ENCODE peak calls at places on chromosomes 16 and 17, in nine cellular contexts. P is A549, V is body of pancreas, L is NB4, S is Peyer's patch, E is HCT116, W is stomach, O is adrenal gland, C is tibial nerve. F is an unnamed sample.

GRCh38 chr17:57458718-57459285 is 202.5 kb downstream of the MSI2 start:
- DNase-seq in P (no peak), V (no peak), L (no peak), S (no peak), E (no peak), W (no peak), O (no peak), C (no peak), F (no peak)

GRCh38 chr17:64598672-64599071 is 63.4 kb downstream of the SMURF2 start:
- DNase-seq in P (no peak), V (no peak), L (no peak), S (no peak), E (no peak), W (no peak), O (no peak), C (no peak), F (no peak)

GRCh38 chr16:70156207-70156978 is 17.2 kb upstream of the CLEC18C start:
- DNase-seq in P (no peak), V (no peak), L (no peak), S (peak; percentile 48), E (no peak), W (no peak), O (peak; percentile 29), C (no peak), F (peak; percentile 12)

GRCh38 chr17:36845916-36846315 is 91.4 kb upstream of the LHX1 start:
- DNase-seq in P (no peak), V (no peak), L (no peak), S (no peak), E (no peak), W (no peak), O (no peak), C (no peak), F (no peak)

GRCh38 chr17:68707032-68707431 is 105.9 kb upstream of the FAM20A start:
- DNase-seq in P (no peak), V (no peak), L (no peak), S (no peak), E (no peak), W (no peak), O (no peak), C (no peak), F (no peak)

GRCh38 chr17:37083461-37083860 is 134.7 kb downstream of the AATF start:
- DNase-seq in P (no peak), V (no peak), L (no peak), S (no peak), E (no peak), W (no peak), O (no peak), C (no peak), F (no peak)

GRCh38 chr17:28347261-28347891 is 10.0 kb downstream of the POLDIP2 start:
- DNase-seq in P (no peak), V (peak; percentile 33), L (no peak), S (peak; percentile 25), E (no peak), W (peak; percentile 50), O (peak; percentile 60), C (no peak), F (no peak)

GRCh38 chr16:76837872-76838271 is 353.1 kb upstream of the MON1B start:
- DNase-seq in P (no peak), V (no peak), L (no peak), S (no peak), E (no peak), W (no peak), O (no peak), C (no peak), F (no peak)

GRCh38 chr16:88007321-88007731 is 56.1 kb downstream of the BANP start:
- DNase-seq in P (no peak), V (no peak), L (no peak), S (no peak), E (no peak), W (peak; percentile 17), O (no peak), C (no peak), F (no peak)

GRCh38 chr17:56771975-56772374 is 61.7 kb downstream of the C17orf67 start:
- DNase-seq in P (no peak), V (no peak), L (no peak), S (no peak), E (no peak), W (no peak), O (no peak), C (no peak), F (no peak)

GRCh38 chr16:10180042-10180770 is 2.0 kb downstream of the GRIN2A start:
- DNase-seq in P (no peak), V (no peak), L (no peak), S (no peak), E (no peak), W (no peak), O (no peak), C (no peak), F (no peak)

DNA sequence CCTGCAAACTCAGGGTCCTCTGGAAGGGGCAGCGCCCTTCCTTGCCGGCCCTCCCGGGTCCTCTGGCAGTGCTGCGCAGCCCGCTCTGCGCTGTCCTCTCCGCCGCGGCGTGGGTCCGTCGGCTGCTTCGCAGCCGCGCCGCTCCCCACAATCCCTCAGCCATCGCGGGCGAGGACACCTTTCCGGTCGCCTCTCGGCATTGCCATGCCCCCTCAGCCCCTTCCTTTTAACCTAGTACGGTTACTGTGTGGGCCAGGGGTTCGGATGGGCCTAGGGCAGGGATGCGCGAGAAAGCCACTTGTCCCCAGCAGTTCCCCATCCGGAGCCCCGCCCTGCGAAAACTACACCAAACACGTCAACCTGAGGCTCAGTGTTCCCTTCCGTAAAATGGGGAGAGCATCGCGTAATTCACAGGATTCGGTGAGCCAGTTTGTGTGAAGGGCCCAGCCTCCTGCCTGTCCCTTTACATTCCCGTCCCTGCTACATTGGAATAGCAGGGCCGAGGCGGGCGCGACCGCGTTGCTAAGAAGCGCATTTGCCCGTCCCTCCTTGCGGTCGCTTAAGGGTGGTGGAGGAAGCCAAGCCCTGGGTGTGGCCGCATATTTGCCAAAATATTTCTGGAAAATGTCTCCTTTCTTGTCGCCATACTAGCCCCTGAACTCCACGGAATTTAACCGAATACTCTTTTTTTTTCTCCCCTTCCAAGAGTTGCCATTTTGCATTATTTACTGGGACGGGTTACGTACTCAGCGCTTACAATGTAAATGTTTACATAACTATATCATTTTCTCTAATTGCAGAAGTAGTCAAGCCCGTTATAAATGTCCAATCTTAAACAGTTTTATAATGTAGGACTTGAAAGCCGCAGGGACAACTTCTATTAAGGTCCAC is 13.2 kb downstream of the COPZ2 start:
- DNase-seq in P (peak; percentile 85), V (peak; percentile 41), L (peak; percentile 63), S (no peak), E (peak; percentile 74), W (peak; percentile 57), O (peak; percentile 46), C (peak; percentile 33), F (peak; percentile 49)
- H3K4me3 ChIP-seq in P (peak overlapping the region; percentile 43), V (no peak overlapping the region), L (peak overlapping the region; percentile 43), S (peak overlapping the region; percentile 56), E (peak overlapping the region; percentile 61), W (peak overlapping the region; percentile 47), O (no peak overlapping the region), C (peak overlapping the region; percentile 56), F (no peak overlapping the region)

DNA sequence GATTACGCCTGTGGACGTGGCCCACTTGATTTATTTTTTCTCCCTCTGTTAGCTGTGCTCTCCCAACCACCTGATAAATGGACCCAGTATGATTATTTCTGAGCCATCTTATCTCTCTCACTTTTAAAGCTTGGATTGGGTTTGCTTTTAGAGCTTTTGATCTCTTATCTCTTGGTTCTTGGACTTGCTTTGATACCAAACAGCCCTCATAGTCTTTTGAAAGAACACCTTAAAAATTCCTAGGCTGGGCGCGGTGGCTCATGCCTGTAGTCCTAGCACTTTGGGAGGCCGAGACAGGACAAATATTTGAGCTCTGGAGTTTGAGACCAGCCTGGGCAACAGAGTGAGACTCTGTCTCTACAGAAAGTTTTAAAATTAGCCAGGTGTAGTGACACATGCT is 25.8 kb downstream of the SMTNL2 start:
- DNase-seq in P (no peak), V (no peak), L (no peak), S (no peak), E (no peak), W (peak; percentile 66), O (no peak), C (no peak), F (no peak)
- TF ChIP-seq POLR2A in P (no peak), V (no peak), L (no peak), S (no peak), E (no peak), W (no peak), O (no peak), C (no peak), F (no peak)

DNA sequence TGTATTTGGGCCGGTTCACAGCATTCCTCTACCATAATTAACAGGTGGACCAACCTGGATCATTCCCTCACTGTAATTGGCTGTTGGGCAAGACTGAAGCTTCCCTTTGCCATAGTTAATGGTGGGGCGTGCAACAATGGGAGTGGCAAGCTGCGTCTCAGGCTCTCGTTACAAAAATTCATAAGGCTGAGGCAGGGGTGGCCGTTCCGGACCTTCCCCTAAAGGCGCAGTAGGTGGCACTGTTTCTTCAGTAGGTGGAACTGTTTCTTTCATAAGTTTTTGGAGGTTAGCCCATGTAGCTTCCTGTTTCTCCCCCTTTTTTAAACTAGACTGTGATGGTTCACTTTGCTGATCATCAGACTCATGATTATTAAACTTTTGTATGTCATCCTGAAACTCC is 17.0 kb upstream of the TMC5 start:
- DNase-seq in P (no peak), V (no peak), L (no peak), S (no peak), E (no peak), W (no peak), O (peak; percentile 4), C (no peak), F (peak; percentile 31)
- TF ChIP-seq CTCF in P (peak; percentile 6), V (no peak), L (peak; percentile 13), S (no peak), E (peak; percentile 49), W (no peak), O (no peak), C (no peak), F (no peak)

DNA sequence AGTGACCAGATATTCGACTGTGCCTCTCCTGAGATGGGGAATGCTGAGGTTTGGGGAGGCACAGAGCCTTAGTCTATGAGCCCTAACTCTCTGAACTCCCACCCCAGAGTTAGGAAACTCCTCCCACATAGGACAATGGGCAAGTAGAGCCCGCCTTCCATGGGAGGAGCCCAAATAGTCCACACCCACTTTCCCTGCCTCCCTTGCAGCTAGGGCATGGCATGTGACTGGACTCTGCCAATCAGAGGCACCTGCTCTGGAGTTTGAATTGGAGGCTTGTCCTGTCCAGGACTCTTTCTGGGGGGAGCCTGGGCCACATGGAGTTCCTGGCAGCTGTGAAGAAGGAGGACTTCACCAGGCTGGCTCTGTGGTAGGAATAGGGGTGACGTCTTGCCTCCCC is 48.4 kb downstream of the SOCS1 start:
- DNase-seq in P (no peak), V (no peak), L (no peak), S (no peak), E (no peak), W (no peak), O (no peak), C (no peak), F (no peak)
- H3K4me3 ChIP-seq in P (no peak overlapping the region), V (no peak overlapping the region), L (no peak overlapping the region), S (no peak overlapping the region), E (no peak overlapping the region), W (no peak overlapping the region), O (no peak overlapping the region), C (no peak overlapping the region), F (no peak overlapping the region)